ENCODE peak calls at places on chromosomes 13 and 19, in five cellular contexts. One of them, this sample, is unnamed.

GRCh38 chr19:31334849-31335624 is 14.2 kb downstream of the TSHZ3 start:
- DNase-seq in left lung: peak; percentile 5
- DNase-seq in retina: no peak
- DNase-seq in stimulated activated CD4-positive, alpha-beta T cell treated with anti-CD3 and anti-CD28 coated beads, Interleukin-1b, Interleukin-23, amount 100 ng/mL, for 24 hours: no peak
- DNase-seq in germinal center: no peak
- DNase-seq in this sample: no peak

GRCh38 chr19:31264379-31264778 is 84.9 kb downstream of the TSHZ3 start:
- DNase-seq in left lung: peak; percentile 11
- DNase-seq in retina: no peak
- DNase-seq in stimulated activated CD4-positive, alpha-beta T cell treated with anti-CD3 and anti-CD28 coated beads, Interleukin-1b, Interleukin-23, amount 100 ng/mL, for 24 hours: no peak
- DNase-seq in germinal center: no peak
- DNase-seq in this sample: no peak

GRCh38 chr13:113814435-113814821 is 49.4 kb downstream of the GAS6 start:
- DNase-seq in left lung: no peak
- DNase-seq in retina: no peak
- DNase-seq in stimulated activated CD4-positive, alpha-beta T cell treated with anti-CD3 and anti-CD28 coated beads, Interleukin-1b, Interleukin-23, amount 100 ng/mL, for 24 hours: no peak
- DNase-seq in germinal center: no peak
- DNase-seq in this sample: no peak

GRCh38 chr19:7393934-7394508 is 45.3 kb downstream of the ARHGEF18 start:
- DNase-seq in left lung: no peak
- DNase-seq in retina: no peak
- DNase-seq in stimulated activated CD4-positive, alpha-beta T cell treated with anti-CD3 and anti-CD28 coated beads, Interleukin-1b, Interleukin-23, amount 100 ng/mL, for 24 hours: no peak
- DNase-seq in germinal center: no peak
- DNase-seq in this sample: no peak

GRCh38 chr19:39163621-39164020 is 33.1 kb upstream of the NCCRP1 start:
- DNase-seq in left lung: no peak
- DNase-seq in retina: no peak
- DNase-seq in stimulated activated CD4-positive, alpha-beta T cell treated with anti-CD3 and anti-CD28 coated beads, Interleukin-1b, Interleukin-23, amount 100 ng/mL, for 24 hours: no peak
- DNase-seq in germinal center: no peak
- DNase-seq in this sample: no peak

GRCh38 chr13:92951273-92951820 is 275.3 kb upstream of the GPC6 start:
- DNase-seq in left lung: no peak
- DNase-seq in retina: no peak
- DNase-seq in stimulated activated CD4-positive, alpha-beta T cell treated with anti-CD3 and anti-CD28 coated beads, Interleukin-1b, Interleukin-23, amount 100 ng/mL, for 24 hours: no peak
- DNase-seq in germinal center: no peak
- DNase-seq in this sample: no peak

GRCh38 chr19:10604460-10604980 is 17.4 kb upstream of the AP1M2 start:
- DNase-seq in left lung: peak; percentile 38
- DNase-seq in retina: no peak
- DNase-seq in stimulated activated CD4-positive, alpha-beta T cell treated with anti-CD3 and anti-CD28 coated beads, Interleukin-1b, Interleukin-23, amount 100 ng/mL, for 24 hours: no peak
- DNase-seq in germinal center: peak; percentile 79
- DNase-seq in this sample: no peak

GRCh38 chr13:74187564-74187963 is 53.4 kb upstream of the KLF12 start:
- DNase-seq in left lung: no peak
- DNase-seq in retina: no peak
- DNase-seq in stimulated activated CD4-positive, alpha-beta T cell treated with anti-CD3 and anti-CD28 coated beads, Interleukin-1b, Interleukin-23, amount 100 ng/mL, for 24 hours: no peak
- DNase-seq in germinal center: no peak
- DNase-seq in this sample: peak; percentile 31

GRCh38 chr19:33292595-33293254 is 9.6 kb downstream of the CEBPA start:
- DNase-seq in left lung: peak; percentile 77
- DNase-seq in retina: no peak
- DNase-seq in stimulated activated CD4-positive, alpha-beta T cell treated with anti-CD3 and anti-CD28 coated beads, Interleukin-1b, Interleukin-23, amount 100 ng/mL, for 24 hours: no peak
- DNase-seq in germinal center: no peak
- DNase-seq in this sample: no peak

GRCh38 chr19:8403098-8403819 is 9.8 kb upstream of the MARCHF2 start:
- DNase-seq in left lung: no peak
- DNase-seq in retina: no peak
- DNase-seq in stimulated activated CD4-positive, alpha-beta T cell treated with anti-CD3 and anti-CD28 coated beads, Interleukin-1b, Interleukin-23, amount 100 ng/mL, for 24 hours: no peak
- DNase-seq in germinal center: no peak
- DNase-seq in this sample: no peak

GRCh38 chr19:17448190-17448967 is at the start of gene TMEM221:
- DNase-seq in left lung: no peak
- DNase-seq in retina: peak; percentile 53
- DNase-seq in stimulated activated CD4-positive, alpha-beta T cell treated with anti-CD3 and anti-CD28 coated beads, Interleukin-1b, Interleukin-23, amount 100 ng/mL, for 24 hours: peak; percentile 50
- DNase-seq in germinal center: peak; percentile 67
- DNase-seq in this sample: peak; percentile 24

GRCh38 chr19:39052846-39053245 is 20.5 kb upstream of the FBXO27 start:
- DNase-seq in left lung: no peak
- DNase-seq in retina: no peak
- DNase-seq in stimulated activated CD4-positive, alpha-beta T cell treated with anti-CD3 and anti-CD28 coated beads, Interleukin-1b, Interleukin-23, amount 100 ng/mL, for 24 hours: no peak
- DNase-seq in germinal center: no peak
- DNase-seq in this sample: peak; percentile 72

GRCh38 chr19:694481-695349 is 537 bp downstream of the PRSS57 start:
- DNase-seq in left lung: no peak
- DNase-seq in retina: no peak
- DNase-seq in stimulated activated CD4-positive, alpha-beta T cell treated with anti-CD3 and anti-CD28 coated beads, Interleukin-1b, Interleukin-23, amount 100 ng/mL, for 24 hours: no peak
- DNase-seq in germinal center: no peak
- DNase-seq in this sample: no peak

GRCh38 chr19:6564393-6564792 is 26.6 kb downstream of the CD70 start:
- DNase-seq in left lung: no peak
- DNase-seq in retina: no peak
- DNase-seq in stimulated activated CD4-positive, alpha-beta T cell treated with anti-CD3 and anti-CD28 coated beads, Interleukin-1b, Interleukin-23, amount 100 ng/mL, for 24 hours: no peak
- DNase-seq in germinal center: no peak
- DNase-seq in this sample: no peak

GRCh38 chr19:53520547-53521372 is 17.2 kb upstream of the ZNF331 start:
- DNase-seq in left lung: peak; percentile 97
- DNase-seq in retina: peak; percentile 98
- DNase-seq in stimulated activated CD4-positive, alpha-beta T cell treated with anti-CD3 and anti-CD28 coated beads, Interleukin-1b, Interleukin-23, amount 100 ng/mL, for 24 hours: peak; percentile 77
- DNase-seq in germinal center: peak; percentile 91
- DNase-seq in this sample: peak; percentile 96

GRCh38 chr13:46905249-46905648 is 8.4 kb upstream of the HTR2A start:
- DNase-seq in left lung: no peak
- DNase-seq in retina: no peak
- DNase-seq in stimulated activated CD4-positive, alpha-beta T cell treated with anti-CD3 and anti-CD28 coated beads, Interleukin-1b, Interleukin-23, amount 100 ng/mL, for 24 hours: no peak
- DNase-seq in germinal center: no peak
- DNase-seq in this sample: no peak

GRCh38 chr19:42284066-42284501 is 15.0 kb downstream of the CIC start:
- DNase-seq in left lung: peak; percentile 79
- DNase-seq in retina: no peak
- DNase-seq in stimulated activated CD4-positive, alpha-beta T cell treated with anti-CD3 and anti-CD28 coated beads, Interleukin-1b, Interleukin-23, amount 100 ng/mL, for 24 hours: peak; percentile 81
- DNase-seq in germinal center: peak; percentile 90
- DNase-seq in this sample: no peak

GRCh38 chr13:27038323-27038722 is 133.3 kb downstream of the USP12 start:
- DNase-seq in left lung: no peak
- DNase-seq in retina: no peak
- DNase-seq in stimulated activated CD4-positive, alpha-beta T cell treated with anti-CD3 and anti-CD28 coated beads, Interleukin-1b, Interleukin-23, amount 100 ng/mL, for 24 hours: no peak
- DNase-seq in germinal center: no peak
- DNase-seq in this sample: no peak